ENCODE peak calls at places on chromosomes 7 and 10, in five cellular contexts. One of them, this sample, is unnamed.

GRCh38 chr10:20233423-20233822 is 417.2 kb downstream of the PLXDC2 start:
- DNase-seq in NT2/D1: no peak
- DNase-seq in HepG2: no peak
- DNase-seq in H1: no peak
- DNase-seq in GM12878: no peak
- DNase-seq in this sample: no peak

GRCh38 chr10:95321554-95322301 is 30.9 kb upstream of the PDLIM1 start:
- DNase-seq in NT2/D1: no peak
- DNase-seq in HepG2: no peak
- DNase-seq in H1: no peak
- DNase-seq in GM12878: no peak
- DNase-seq in this sample: no peak

GRCh38 chr7:107166702-107167426 is 1.9 kb upstream of the HBP1 start:
- DNase-seq in NT2/D1: no peak
- DNase-seq in HepG2: no peak
- DNase-seq in H1: no peak
- DNase-seq in GM12878: no peak
- DNase-seq in this sample: no peak

GRCh38 chr10:45443101-45444009 is 69.3 kb downstream of the ALOX5 start:
- DNase-seq in NT2/D1: no peak
- DNase-seq in HepG2: no peak
- DNase-seq in H1: peak; percentile 45
- DNase-seq in GM12878: no peak
- DNase-seq in this sample: no peak

GRCh38 chr10:129741280-129741977 is 222.6 kb downstream of the EBF3 start:
- DNase-seq in NT2/D1: no peak
- DNase-seq in HepG2: no peak
- DNase-seq in H1: no peak
- DNase-seq in GM12878: no peak
- DNase-seq in this sample: no peak

GRCh38 chr10:126945351-126946035 is 40.3 kb downstream of the DOCK1 start:
- DNase-seq in NT2/D1: no peak
- DNase-seq in HepG2: no peak
- DNase-seq in H1: no peak
- DNase-seq in GM12878: no peak
- DNase-seq in this sample: no peak

GRCh38 chr10:97169911-97170693 is 15.7 kb downstream of the SLIT1 start:
- DNase-seq in NT2/D1: no peak
- DNase-seq in HepG2: no peak
- DNase-seq in H1: no peak
- DNase-seq in GM12878: no peak
- DNase-seq in this sample: no peak

GRCh38 chr10:1114355-1115261 is 58.4 kb downstream of the WDR37 start:
- DNase-seq in NT2/D1: no peak
- DNase-seq in HepG2: no peak
- DNase-seq in H1: no peak
- DNase-seq in GM12878: no peak
- DNase-seq in this sample: no peak

GRCh38 chr7:4233621-4234497 is 448.2 kb upstream of the FOXK1 start:
- DNase-seq in NT2/D1: no peak
- DNase-seq in HepG2: no peak
- DNase-seq in H1: no peak
- DNase-seq in GM12878: no peak
- DNase-seq in this sample: no peak

DNA sequence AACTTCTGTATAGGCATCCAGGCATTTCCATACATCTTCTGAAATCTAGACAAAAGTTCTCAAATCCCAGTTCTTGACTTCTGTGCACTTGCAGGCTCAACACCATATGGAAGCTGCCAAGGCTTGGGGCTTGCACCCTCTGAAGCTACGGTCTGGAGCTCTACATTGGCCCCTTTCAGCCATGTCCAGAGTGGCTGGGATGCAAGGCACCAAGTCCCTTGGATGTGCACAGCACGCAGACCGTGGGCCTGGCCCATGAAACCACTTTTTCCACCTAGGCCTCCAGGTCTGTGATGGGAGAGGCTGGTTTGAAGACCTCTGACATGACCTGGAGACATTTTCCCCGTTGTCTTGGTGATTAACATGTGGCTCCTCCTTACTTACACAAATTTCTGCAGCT is 1645.1 kb downstream of the REEP3 start:
- DNase-seq in NT2/D1: no peak
- DNase-seq in HepG2: no peak
- DNase-seq in H1: no peak
- DNase-seq in GM12878: no peak
- DNase-seq in this sample: no peak
- TF ChIP-seq SUZ12 in NT2/D1: no peak
- TF ChIP-seq SUZ12 in HepG2: no peak
- TF ChIP-seq SUZ12 in H1: no peak
- TF ChIP-seq SUZ12 in GM12878: no peak
- TF ChIP-seq SUZ12 in this sample: no peak

GRCh38 chr7:22860784-22861482 is 38.3 kb upstream of the TOMM7 start:
- DNase-seq in NT2/D1: no peak
- DNase-seq in HepG2: peak; percentile 13
- DNase-seq in H1: no peak
- DNase-seq in GM12878: no peak
- DNase-seq in this sample: peak; percentile 43

GRCh38 chr7:22858274-22858639 is 35.6 kb upstream of the TOMM7 start:
- DNase-seq in NT2/D1: no peak
- DNase-seq in HepG2: no peak
- DNase-seq in H1: no peak
- DNase-seq in GM12878: no peak
- DNase-seq in this sample: no peak

GRCh38 chr7:22860337-22860736 is 37.7 kb upstream of the TOMM7 start:
- DNase-seq in NT2/D1: no peak
- DNase-seq in HepG2: no peak
- DNase-seq in H1: no peak
- DNase-seq in GM12878: no peak
- DNase-seq in this sample: no peak

GRCh38 chr7:22859676-22860290 is 37.1 kb upstream of the TOMM7 start:
- DNase-seq in NT2/D1: no peak
- DNase-seq in HepG2: peak; percentile 30
- DNase-seq in H1: no peak
- DNase-seq in GM12878: no peak
- DNase-seq in this sample: no peak

DNA sequence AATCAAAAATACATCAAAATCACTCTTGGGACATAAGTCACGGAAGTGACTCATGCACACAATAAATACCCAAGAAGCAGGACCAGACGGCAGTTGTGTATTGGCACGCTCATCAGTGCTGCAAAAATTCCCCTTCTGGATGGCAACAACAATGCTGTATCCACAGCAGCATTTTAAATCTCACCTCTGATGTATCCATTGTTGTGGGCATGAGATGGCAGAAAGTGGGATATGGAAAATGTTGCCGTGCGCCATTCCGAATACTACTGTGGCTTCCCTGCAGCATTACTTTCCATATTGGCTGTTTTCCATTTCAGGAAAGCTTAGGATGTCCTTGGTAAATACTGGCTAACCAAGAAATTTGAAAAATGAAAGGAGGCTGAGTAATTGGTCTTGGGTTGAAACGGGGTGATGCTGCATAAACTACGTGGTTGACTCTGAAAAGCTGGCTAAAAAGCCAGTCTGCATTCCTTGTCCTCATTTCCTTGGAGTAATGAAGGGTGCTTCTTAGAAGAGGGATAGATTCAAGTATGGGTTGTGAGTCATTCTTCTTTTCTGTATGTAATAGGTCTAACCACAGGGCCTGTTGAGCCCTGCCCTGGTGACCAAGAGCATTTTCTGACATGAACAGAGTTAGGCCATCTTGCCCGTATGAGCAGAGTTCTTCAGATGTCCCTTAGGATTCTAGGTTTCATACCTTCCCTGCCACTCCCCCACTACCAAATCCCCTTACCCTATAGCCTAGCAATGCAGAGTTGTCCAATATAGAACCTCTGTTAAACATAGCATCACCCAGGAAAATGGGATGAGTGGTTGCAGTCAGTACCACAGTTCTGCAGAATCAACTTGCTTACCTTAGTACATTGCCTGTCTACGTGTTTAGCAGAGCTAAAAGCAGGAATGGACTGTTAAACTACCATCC is 36.3 kb upstream of the TOMM7 start:
- DNase-seq in NT2/D1: no peak
- DNase-seq in HepG2: no peak
- DNase-seq in H1: no peak
- DNase-seq in GM12878: no peak
- DNase-seq in this sample: no peak
- TF ChIP-seq SUZ12 in NT2/D1: no peak
- TF ChIP-seq SUZ12 in HepG2: no peak
- TF ChIP-seq SUZ12 in H1: no peak
- TF ChIP-seq SUZ12 in GM12878: no peak
- TF ChIP-seq SUZ12 in this sample: no peak

GRCh38 chr10:122435212-122435827 is 19.1 kb upstream of the ARMS2 start:
- DNase-seq in NT2/D1: no peak
- DNase-seq in HepG2: peak; percentile 30
- DNase-seq in H1: no peak
- DNase-seq in GM12878: no peak
- DNase-seq in this sample: no peak
- TF ChIP-seq SUZ12 in NT2/D1: no peak
- TF ChIP-seq SUZ12 in HepG2: no peak
- TF ChIP-seq SUZ12 in H1: no peak
- TF ChIP-seq SUZ12 in GM12878: no peak
- TF ChIP-seq SUZ12 in this sample: no peak

DNA sequence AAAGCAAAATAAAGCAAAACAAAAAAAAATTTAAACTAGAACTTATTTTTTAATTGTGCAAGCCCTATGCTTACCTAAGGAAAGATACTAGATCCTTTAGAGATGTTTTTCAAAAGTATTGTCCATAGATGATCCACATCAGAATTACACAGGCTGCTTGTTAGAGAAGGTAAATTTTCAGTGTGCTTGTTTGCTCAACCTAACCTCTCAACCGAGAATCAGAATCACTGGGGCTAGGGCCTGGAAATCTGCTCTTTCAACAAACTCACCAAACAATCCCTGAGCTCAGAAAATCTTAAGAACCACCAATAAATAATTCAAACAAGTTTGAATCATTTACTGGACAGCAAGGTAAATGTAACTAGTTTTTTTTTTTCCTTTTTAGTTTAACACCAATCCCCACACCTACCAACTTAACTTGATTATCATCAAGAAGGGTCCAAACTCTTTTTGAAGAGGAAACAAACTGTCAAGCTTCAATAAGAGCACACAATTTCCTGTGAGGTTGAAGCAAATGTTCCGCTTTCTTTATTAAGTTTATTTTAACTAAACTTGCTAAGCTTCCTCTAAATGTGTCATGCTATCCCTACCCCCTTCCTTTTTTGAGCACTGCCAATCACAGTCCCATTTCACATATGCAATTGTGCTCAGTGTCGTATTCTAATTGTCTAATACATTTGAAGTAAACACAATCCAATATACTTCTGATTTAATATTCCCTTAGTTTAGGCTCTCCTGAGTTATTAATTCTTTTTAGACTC is 7.4 kb upstream of the TSPAN33 start:
- DNase-seq in NT2/D1: no peak
- DNase-seq in HepG2: no peak
- DNase-seq in H1: no peak
- DNase-seq in GM12878: no peak
- DNase-seq in this sample: no peak
- TF ChIP-seq SUZ12 in NT2/D1: no peak
- TF ChIP-seq SUZ12 in HepG2: no peak
- TF ChIP-seq SUZ12 in H1: no peak
- TF ChIP-seq SUZ12 in GM12878: no peak
- TF ChIP-seq SUZ12 in this sample: no peak

GRCh38 chr7:47884675-47885074 is 63.6 kb downstream of the PKD1L1 start:
- DNase-seq in NT2/D1: no peak
- DNase-seq in HepG2: no peak
- DNase-seq in H1: peak; percentile 29
- DNase-seq in GM12878: no peak
- DNase-seq in this sample: no peak
- TF ChIP-seq SUZ12 in NT2/D1: no peak
- TF ChIP-seq SUZ12 in HepG2: no peak
- TF ChIP-seq SUZ12 in H1: no peak
- TF ChIP-seq SUZ12 in GM12878: no peak
- TF ChIP-seq SUZ12 in this sample: no peak

DNA sequence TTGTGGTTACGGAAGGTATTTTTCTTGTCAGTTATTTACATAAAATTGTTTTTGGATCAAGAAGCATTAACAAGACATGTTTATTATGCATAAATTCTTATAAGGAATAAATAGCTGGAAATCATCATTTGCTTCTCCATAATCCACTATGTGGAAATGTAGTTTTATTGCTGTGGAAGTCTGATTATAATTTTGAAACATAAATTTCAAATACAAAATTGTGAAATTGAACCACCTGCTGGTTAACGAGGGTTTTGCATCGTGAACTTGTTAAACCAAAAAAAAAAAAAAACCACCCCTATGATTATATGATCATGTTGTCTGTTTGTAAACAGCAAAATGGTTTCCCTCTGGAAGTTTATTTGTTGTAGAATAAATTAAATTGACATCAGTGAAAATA is 25.9 kb downstream of the ABRAXAS2 start:
- DNase-seq in NT2/D1: no peak
- DNase-seq in HepG2: peak; percentile 5
- DNase-seq in H1: no peak
- DNase-seq in GM12878: no peak
- DNase-seq in this sample: peak; percentile 32
- TF ChIP-seq SUZ12 in NT2/D1: no peak
- TF ChIP-seq SUZ12 in HepG2: no peak
- TF ChIP-seq SUZ12 in H1: no peak
- TF ChIP-seq SUZ12 in GM12878: no peak
- TF ChIP-seq SUZ12 in this sample: no peak

This sample was measured in HEK293T.